ENCODE peak calls at places on chromosomes 5 and 9, in five cellular contexts. W is A549, E is iPS DF 6.9, L is heart left ventricle, K is upper lobe of right lung. D is an unnamed sample. For H3K4me1, the result is how much of the 10 kb centered on the place peaks cover.

GRCh38 chr5:112257961-112258360 is 161.1 kb downstream of the EPB41L4A start:
- DNase-seq in K (no peak), E (no peak), W (no peak), L (no peak), D (no peak)

GRCh38 chr5:612498-613424 is 621 bp downstream of the CEP72 start:
- DNase-seq in K (no peak), W (peak), L (no peak), E (no peak), D (no peak)

GRCh38 chr5:164498393-164498792 is 993.0 kb downstream of the MAT2B start:
- DNase-seq in L (no peak), K (no peak), W (no peak), E (no peak), D (no peak)

GRCh38 chr9:129273941-129274709 is 96.1 kb upstream of the IER5L start:
- DNase-seq in W (no peak), K (peak), L (peak), E (no peak), D (no peak)

GRCh38 chr5:14400085-14400484 is 181.5 kb upstream of the OTULINL start:
- DNase-seq in E (no peak), K (no peak), W (no peak), L (no peak), D (no peak)

GRCh38 chr5:77638763-77639451 is 394 bp upstream of the OTP start:
- DNase-seq in L (no peak), W (no peak), E (no peak), K (no peak), D (no peak)

GRCh38 chr9:122058051-122058450 is 35.1 kb downstream of the TTLL11 start:
- DNase-seq in W (no peak), E (no peak), L (no peak), K (no peak), D (no peak)

GRCh38 chr9:101536351-101536750 is 2.7 kb downstream of the RNF20 start:
- DNase-seq in K (no peak), E (no peak), W (no peak), L (no peak), D (no peak)

GRCh38 chr5:9160747-9161146 is 385.1 kb downstream of the SEMA5A start:
- DNase-seq in L (no peak), W (no peak), E (no peak), K (no peak), D (no peak)

GRCh38 chr5:142864293-142865260 is 94.4 kb downstream of the ARHGAP26 start:
- DNase-seq in K (no peak), E (no peak), L (no peak), W (no peak), D (no peak)

GRCh38 chr9:95305770-95306492 is 11.6 kb downstream of the FANCC start:
- DNase-seq in W (no peak), L (no peak), K (no peak), E (no peak), D (no peak)

GRCh38 chr5:157951673-157952373 is 92.9 kb upstream of the CLINT1 start:
- DNase-seq in L (no peak), W (no peak), E (no peak), K (no peak), D (no peak)

GRCh38 chr5:117999939-118000549 is 988.3 kb downstream of the DTWD2 start:
- DNase-seq in L (no peak), K (no peak), W (no peak), E (no peak), D (no peak)

GRCh38 chr5:57834829-57835554 is 352.4 kb upstream of the ACTBL2 start:
- DNase-seq in E (peak), L (no peak), K (no peak), W (no peak), D (no peak)

GRCh38 chr9:91913096-91913495 is 36.9 kb downstream of the ROR2 start:
- DNase-seq in L (no peak), E (no peak), W (no peak), K (no peak), D (no peak)

GRCh38 chr5:52469420-52469819 is 318.3 kb upstream of the ITGA1 start:
- DNase-seq in L (no peak), W (no peak), E (no peak), K (no peak), D (no peak)

GRCh38 chr5:8473827-8474568 is 605.0 kb downstream of the MTRR start:
- DNase-seq in E (peak), L (no peak), K (no peak), W (no peak), D (no peak)

GRCh38 chr5:40904205-40904993 is 4.9 kb upstream of the C7 start:
- DNase-seq in E (peak), K (no peak), L (peak), W (peak), D (peak)

GRCh38 chr5:31827862-31828261 is 188.9 kb downstream of the PDZD2 start:
- DNase-seq in W (no peak), K (no peak), E (no peak), L (no peak), D (no peak)

GRCh38 chr5:40413747-40414146 is 266.0 kb upstream of the PTGER4 start:
- DNase-seq in L (no peak), W (no peak), E (no peak), K (no peak), D (no peak)

GRCh38 chr9:82553654-82554366 is 509.1 kb downstream of the RASEF start:
- DNase-seq in K (no peak), E (no peak), L (no peak), W (no peak), D (no peak)

GRCh38 chr9:131675437-131676022 is 64.3 kb downstream of the RAPGEF1 start:
- DNase-seq in K (no peak), W (no peak), L (no peak), E (no peak), D (peak)

GRCh38 chr9:131673068-131673467 is 66.8 kb downstream of the RAPGEF1 start:
- DNase-seq in E (no peak), K (no peak), L (no peak), W (no peak), D (peak)

GRCh38 chr9:131674425-131675421 is 65.2 kb downstream of the RAPGEF1 start:
- DNase-seq in E (no peak), K (no peak), L (peak), W (no peak), D (peak)

GRCh38 chr9:131672451-131672850 is 67.4 kb downstream of the RAPGEF1 start:
- DNase-seq in E (no peak), W (no peak), L (no peak), K (no peak), D (peak)

GRCh38 chr9:131673531-131673930 is 66.3 kb downstream of the RAPGEF1 start:
- DNase-seq in K (no peak), W (no peak), E (no peak), L (no peak), D (peak)
- H3K4me1 ChIP-seq in K (half or more), W (under half), E (under half), L (half or more), D (half or more)

DNA sequence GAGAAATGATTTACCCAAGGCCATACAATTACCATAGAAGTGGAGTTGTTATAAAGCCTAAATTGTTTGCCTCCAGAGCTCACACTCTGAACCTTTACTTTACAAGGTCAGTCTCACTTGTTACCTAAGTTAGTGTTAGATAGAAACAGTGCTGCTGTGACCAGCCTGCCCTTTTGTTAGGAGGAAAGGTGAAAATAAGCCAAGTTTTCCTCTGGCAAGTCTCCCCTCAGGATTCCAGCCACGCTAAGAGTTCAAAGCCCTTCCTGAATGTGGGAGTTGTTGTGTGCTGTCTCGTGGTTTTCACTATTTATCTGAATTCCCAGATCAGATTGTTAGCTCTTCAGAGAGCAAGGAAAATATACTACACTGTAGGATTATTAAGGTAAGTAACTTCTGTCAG is 260.0 kb downstream of the SGCD start:
- DNase-seq in W (no peak), L (no peak), K (no peak), E (no peak), D (no peak)
- H3K27ac ChIP-seq in W (no peak), L (peak), K (no peak), E (no peak), D (peak)

GRCh38 chr9:136626740-136627642 is 35.7 kb upstream of the EGFL7 start:
- DNase-seq in K (no peak), W (peak), E (no peak), L (no peak), D (no peak)
- H3K4me1 ChIP-seq in K (under half), W (under half), E (under half), L (half or more), D (under half)

GRCh38 chr5:80151890-80152289 is 104.0 kb downstream of the SERINC5 start:
- DNase-seq in L (no peak), E (no peak), K (no peak), W (no peak), D (peak)
- H3K27ac ChIP-seq in L (no peak), E (no peak), K (no peak), W (no peak), D (no peak)